ENCODE peak calls at places on chromosomes 13 and 19, in four cellular contexts. B is epithelial cell of esophagus, C is B cell, L is A673. S is an unnamed sample.

GRCh38 chr19:17328517-17329060 is 6.1 kb downstream of the ANO8 start:
- DNase-seq in B (no peak), C (peak), L (no peak), S (no peak)

GRCh38 chr13:90541346-90541745 is 806.1 kb upstream of the MIR17HG start:
- DNase-seq in B (no peak), C (no peak), L (no peak), S (no peak)

GRCh38 chr19:38298841-38299680 is 5.0 kb upstream of the C19orf33 start:
- DNase-seq in B (no peak), C (no peak), L (no peak), S (no peak)

GRCh38 chr13:92843549-92843948 is 383.1 kb upstream of the GPC6 start:
- DNase-seq in B (peak), C (no peak), L (peak), S (peak)

GRCh38 chr19:54916822-54917221 is 10.9 kb downstream of the NCR1 start:
- DNase-seq in B (no peak), C (no peak), L (no peak), S (no peak)

GRCh38 chr19:6373813-6374108 is 1.2 kb downstream of the ALKBH7 start:
- DNase-seq in B (no peak), C (no peak), L (no peak), S (no peak)

GRCh38 chr13:45500492-45501174 is 35.9 kb downstream of the COG3 start:
- DNase-seq in B (peak), C (no peak), L (peak), S (no peak)

GRCh38 chr13:41268764-41269163 is 5.4 kb upstream of the MTRF1 start:
- DNase-seq in B (peak), C (no peak), L (peak), S (no peak)

GRCh38 chr13:44437356-44438233 is 64.0 kb downstream of the SERP2 start:
- DNase-seq in B (peak), C (peak), L (peak), S (peak)

GRCh38 chr13:76383671-76384461 is 502.3 kb downstream of the KCTD12 start:
- DNase-seq in B (peak), C (no peak), L (no peak), S (no peak)

GRCh38 chr13:30690282-30691188 is 44.8 kb upstream of the ALOX5AP start:
- DNase-seq in B (peak), C (peak), L (peak), S (peak)

GRCh38 chr13:42477588-42478190 is 96.3 kb upstream of the TNFSF11 start:
- DNase-seq in B (no peak), C (no peak), L (no peak), S (no peak)

GRCh38 chr13:65940720-65941119 is 1289.4 kb downstream of the PCDH9 start:
- DNase-seq in B (no peak), C (no peak), L (no peak), S (no peak)

GRCh38 chr13:49400755-49401659 is 42.9 kb downstream of the CAB39L start:
- DNase-seq in B (peak), C (no peak), L (no peak), S (no peak)

GRCh38 chr19:20664917-20665781 is 3.8 kb upstream of the ZNF626 start:
- DNase-seq in B (peak), C (no peak), L (no peak), S (peak)

GRCh38 chr19:53537523-53538377 is at the start of gene ZNF331:
- DNase-seq in B (peak), C (peak), L (peak), S (no peak)

GRCh38 chr13:28110414-28110813 is 10.0 kb upstream of the FLT3 start:
- DNase-seq in B (no peak), C (no peak), L (no peak), S (no peak)

GRCh38 chr13:20303636-20304035 is 71.5 kb upstream of the GJB6 start:
- DNase-seq in B (peak), C (no peak), L (no peak), S (no peak)

GRCh38 chr13:21676611-21677021 is 5.7 kb downstream of the FGF9 start:
- DNase-seq in B (peak), C (no peak), L (no peak), S (no peak)

GRCh38 chr13:48615017-48615416 is 38.7 kb upstream of the CYSLTR2 start:
- DNase-seq in B (no peak), C (no peak), L (no peak), S (no peak)

GRCh38 chr13:91930687-91931086 is 532.3 kb downstream of the GPC5 start:
- DNase-seq in B (no peak), C (no peak), L (no peak), S (no peak)

GRCh38 chr19:41530184-41530534 is 45.8 kb upstream of the CEACAM21 start:
- DNase-seq in B (no peak), C (no peak), L (no peak), S (no peak)

GRCh38 chr13:113404723-113405471 is 41.0 kb upstream of the GRTP1 start:
- DNase-seq in B (no peak), C (no peak), L (no peak), S (no peak)

GRCh38 chr19:18264428-18264827 is 9.8 kb downstream of the IQCN start:
- DNase-seq in B (no peak), C (no peak), L (no peak), S (no peak)

GRCh38 chr19:58570770-58571574 is 2.2 kb downstream of the MZF1 start:
- DNase-seq in B (no peak), C (peak), L (no peak), S (no peak)

GRCh38 chr13:111156421-111156820 is 41.3 kb downstream of the ARHGEF7 start:
- DNase-seq in B (no peak), C (no peak), L (no peak), S (no peak)

GRCh38 chr13:111152836-111153235 is 37.7 kb downstream of the ARHGEF7 start:
- DNase-seq in B (peak), C (no peak), L (no peak), S (no peak)

GRCh38 chr13:111153977-111154332 is 38.8 kb downstream of the ARHGEF7 start:
- DNase-seq in B (no peak), C (peak), L (peak), S (peak)

GRCh38 chr13:111158136-111158805 is 43.2 kb downstream of the ARHGEF7 start:
- DNase-seq in B (peak), C (no peak), L (no peak), S (no peak)

GRCh38 chr13:111153279-111153976 is 38.3 kb downstream of the ARHGEF7 start:
- DNase-seq in B (peak), C (peak), L (peak), S (peak)
- TF ChIP-seq CTCF in B (no peak), C (no peak), L (no peak), S (peak)

DNA sequence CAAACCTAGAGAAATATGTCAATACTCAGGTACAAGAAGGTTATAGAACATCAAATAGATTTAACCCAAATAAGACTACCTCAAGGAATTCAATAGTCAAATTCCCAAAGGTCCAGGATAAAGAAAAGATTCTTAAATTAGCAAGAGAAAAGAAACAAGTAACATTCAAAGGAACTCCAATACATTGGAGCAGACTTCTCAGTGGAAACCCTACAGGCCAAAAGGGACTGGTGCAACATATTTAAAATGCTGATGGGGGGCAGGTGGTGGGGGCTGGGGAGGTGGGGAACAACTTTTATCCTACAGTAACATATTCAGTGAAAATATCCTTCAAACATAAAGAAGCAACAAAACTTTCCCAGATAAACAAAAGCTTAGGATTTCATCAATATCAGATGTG is 23.1 kb downstream of the ITGBL1 start:
- DNase-seq in B (no peak), C (no peak), L (no peak), S (no peak)
- TF ChIP-seq CTCF in B (no peak), C (no peak), L (no peak), S (no peak)

DNA sequence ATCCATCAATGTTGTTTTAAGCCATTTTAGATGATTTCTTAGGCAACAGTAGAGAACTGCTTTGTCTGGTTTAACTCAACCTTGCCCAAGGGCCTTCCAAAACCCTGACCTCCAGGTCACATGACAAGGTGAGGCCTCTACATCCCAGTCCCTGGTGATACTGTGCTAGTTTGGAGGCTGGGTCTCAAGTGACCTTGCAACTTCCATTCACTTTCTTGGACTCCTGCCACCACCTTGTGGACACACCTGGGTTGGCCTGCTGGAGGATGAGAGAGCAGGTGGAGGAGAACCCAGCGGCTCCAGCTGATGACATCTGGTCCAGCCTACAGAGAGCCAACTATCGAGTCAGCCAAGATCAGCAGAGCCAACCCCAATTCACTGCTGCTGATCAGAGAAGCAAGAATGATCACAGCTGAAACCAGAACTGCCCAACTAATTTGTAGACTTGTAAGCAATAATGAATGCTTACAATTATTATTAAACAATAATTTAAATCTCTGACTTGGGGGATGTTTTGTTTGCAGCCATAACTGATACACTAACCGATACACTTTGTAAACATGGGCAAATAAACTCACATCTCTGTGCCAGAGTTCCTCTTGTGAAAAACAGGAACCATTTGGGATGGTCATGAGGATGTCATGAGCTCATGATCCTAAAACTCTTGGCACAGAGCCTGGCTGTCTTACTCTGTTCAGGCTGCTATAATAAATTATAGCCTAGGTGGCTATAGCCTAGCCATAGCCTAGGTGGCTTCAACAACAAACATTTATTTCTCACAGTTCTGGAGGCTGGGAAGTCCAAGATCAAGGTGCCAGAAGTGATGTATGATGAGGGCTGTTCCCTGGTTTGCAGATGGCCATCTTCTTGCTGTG is 11.5 kb downstream of the FAM187B start:
- DNase-seq in B (peak), C (no peak), L (no peak), S (peak)
- TF ChIP-seq CTCF in B (no peak), C (peak), L (no peak), S (peak)

GRCh38 chr19:35084078-35084762 is 31.4 kb upstream of the FXYD3 start:
- DNase-seq in B (no peak), C (peak), L (no peak), S (no peak)
- TF ChIP-seq CTCF in B (no peak), C (no peak), L (no peak), S (no peak)

DNA sequence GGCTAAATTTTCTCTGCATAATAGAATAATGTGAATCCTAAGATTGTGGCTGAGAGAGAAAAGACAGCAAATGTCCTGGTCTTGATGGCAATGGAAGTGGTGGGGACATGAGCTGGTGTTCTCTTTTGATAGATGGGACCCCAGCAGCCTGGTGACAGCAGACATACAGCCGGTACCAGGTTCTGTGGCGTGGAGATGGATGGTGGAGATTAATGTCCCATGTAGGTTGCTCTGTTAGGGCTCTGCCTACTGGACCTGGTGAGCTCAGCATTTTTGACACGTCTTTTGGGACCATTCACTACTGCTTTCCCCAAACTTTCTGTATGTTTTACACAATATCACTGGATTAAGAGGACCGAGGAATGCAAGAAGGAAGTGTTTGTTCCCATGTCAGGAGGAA is 8.2 kb upstream of the SIGLEC14 start:
- DNase-seq in B (no peak), C (no peak), L (no peak), S (no peak)
- TF ChIP-seq CTCF in B (no peak), C (no peak), L (peak), S (no peak)

S was measured in MM.1S.